ENCODE peak calls at places on chromosome 4, in five cellular contexts. T is psoas muscle, F is right atrium auricular region, I is IMR-90, C is ascending aorta. L is an unnamed sample.
A peak's percentile ranks its signal among the peaks of the same experiment; 100 is the strongest.

GRCh38 chr4:147041376-147041775 is 95.7 kb upstream of the TTC29 start:
- DNase-seq in T (no peak), F (no peak), I (no peak), C (no peak), L (no peak)

GRCh38 chr4:188127157-188127874 is 11.9 kb upstream of the TRIML1 start:
- DNase-seq in T (no peak), F (no peak), I (peak; percentile 94), C (no peak), L (no peak)

GRCh38 chr4:37763831-37764230 is 62.7 kb upstream of the PGM2 start:
- DNase-seq in T (no peak), F (no peak), I (no peak), C (no peak), L (no peak)

GRCh38 chr4:103915224-103915869 is 195.6 kb upstream of the TACR3 start:
- DNase-seq in T (no peak), F (no peak), I (no peak), C (no peak), L (no peak)

GRCh38 chr4:87949961-87950360 is 25.6 kb upstream of the SPP1 start:
- DNase-seq in T (no peak), F (no peak), I (peak; percentile 21), C (no peak), L (no peak)

GRCh38 chr4:1246111-1246881 is 2.6 kb downstream of the CTBP1 start:
- DNase-seq in T (peak; percentile 20), F (no peak), I (no peak), C (peak; percentile 61), L (peak; percentile 73)

GRCh38 chr4:127781303-127782024 is 658 bp upstream of the HSPA4L start:
- DNase-seq in T (peak; percentile 65), F (peak; percentile 66), I (peak; percentile 15), C (peak; percentile 84), L (peak; percentile 80)

GRCh38 chr4:71356924-71357663 is 18.3 kb downstream of the SLC4A4 start:
- DNase-seq in T (no peak), F (no peak), I (no peak), C (no peak), L (no peak)

GRCh38 chr4:25783943-25784342 is 78.8 kb downstream of the SEL1L3 start:
- DNase-seq in T (no peak), F (no peak), I (no peak), C (no peak), L (no peak)

GRCh38 chr4:179071120-179071519 is 1628.9 kb upstream of the AGA start:
- DNase-seq in T (no peak), F (no peak), I (no peak), C (no peak), L (no peak)

GRCh38 chr4:111639876-111640275 is 505.4 kb upstream of the FAM241A start:
- DNase-seq in T (no peak), F (no peak), I (peak; percentile 55), C (no peak), L (no peak)

GRCh38 chr4:86970447-86971354 is 35.9 kb downstream of the AFF1 start:
- DNase-seq in T (no peak), F (no peak), I (no peak), C (no peak), L (no peak)

GRCh38 chr4:65635051-65635821 is 35.1 kb downstream of the EPHA5 start:
- DNase-seq in T (no peak), F (no peak), I (no peak), C (no peak), L (no peak)

GRCh38 chr4:165974647-165975335 is 101.8 kb downstream of the TLL1 start:
- DNase-seq in T (no peak), F (no peak), I (no peak), C (no peak), L (no peak)

GRCh38 chr4:145494666-145495065 is 13.0 kb downstream of the SMAD1 start:
- DNase-seq in T (no peak), F (no peak), I (no peak), C (no peak), L (no peak)

GRCh38 chr4:125762537-125762936 is 447.8 kb downstream of the FAT4 start:
- DNase-seq in T (no peak), F (no peak), I (no peak), C (no peak), L (no peak)

GRCh38 chr4:95701500-95701899 is 138.4 kb upstream of the PDHA2 start:
- DNase-seq in T (no peak), F (no peak), I (no peak), C (no peak), L (no peak)

GRCh38 chr4:101123231-101123630 is 224.1 kb downstream of the PPP3CA start:
- DNase-seq in T (no peak), F (no peak), I (no peak), C (no peak), L (no peak)

GRCh38 chr4:37685211-37685725 is 908 bp downstream of the RELL1 start:
- DNase-seq in T (no peak), F (no peak), I (peak; percentile 82), C (no peak), L (no peak)

GRCh38 chr4:37665347-37666009 is 20.7 kb downstream of the RELL1 start:
- DNase-seq in T (no peak), F (no peak), I (no peak), C (no peak), L (no peak)

GRCh38 chr4:84856468-84856867 is 110.0 kb downstream of the WDFY3 start:
- DNase-seq in T (no peak), F (no peak), I (no peak), C (no peak), L (no peak)
- H3K27ac ChIP-seq in T (peak overlapping the region; percentile 43), F (no peak overlapping the region), I (no peak overlapping the region), C (no peak overlapping the region), L (peak overlapping the region; percentile 27)

DNA sequence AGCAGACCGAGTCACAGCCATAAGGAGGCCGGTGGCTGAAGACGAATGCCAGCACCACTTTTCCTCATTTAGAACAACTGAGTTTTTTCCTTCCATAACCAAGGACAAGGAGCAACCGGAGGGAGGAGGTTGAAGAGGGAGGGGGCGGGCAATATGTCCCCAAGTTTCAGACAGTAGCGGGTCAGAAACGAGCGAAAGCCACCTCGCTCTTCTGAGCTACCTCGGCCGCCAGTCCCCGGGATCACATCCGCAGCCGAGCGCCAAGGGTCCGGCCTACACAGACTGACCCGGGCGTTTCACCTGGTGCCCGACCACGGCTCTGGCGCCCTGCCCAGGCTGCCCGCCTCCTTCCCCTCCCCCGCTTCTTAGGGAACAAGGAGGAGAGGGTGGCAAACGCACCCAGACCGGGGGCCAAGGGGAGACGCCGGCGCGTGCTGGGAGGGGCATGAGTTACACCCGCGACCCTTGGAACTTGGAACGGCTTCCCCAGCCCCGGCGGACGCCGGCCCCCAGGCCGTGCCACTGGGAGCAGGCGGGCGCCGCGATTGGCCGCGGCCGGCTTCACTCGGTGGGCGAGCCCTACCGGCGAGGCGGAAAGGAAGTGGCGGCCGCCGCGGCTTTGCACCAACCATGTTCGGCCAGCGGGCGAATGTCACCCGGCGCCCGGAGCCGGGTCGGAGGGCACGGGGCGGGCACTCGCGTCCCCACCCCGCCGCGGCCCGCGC is 1.6 kb downstream of the IRF2 start:
- DNase-seq in T (peak; percentile 85), F (peak; percentile 73), I (peak; percentile 51), C (peak; percentile 93), L (peak; percentile 90)
- H3K4me3 ChIP-seq in T (peak overlapping the region; percentile 84), F (peak overlapping the region; percentile 94), I (peak overlapping the region; percentile 78), C (peak overlapping the region; percentile 89), L (peak overlapping the region; percentile 100)

DNA sequence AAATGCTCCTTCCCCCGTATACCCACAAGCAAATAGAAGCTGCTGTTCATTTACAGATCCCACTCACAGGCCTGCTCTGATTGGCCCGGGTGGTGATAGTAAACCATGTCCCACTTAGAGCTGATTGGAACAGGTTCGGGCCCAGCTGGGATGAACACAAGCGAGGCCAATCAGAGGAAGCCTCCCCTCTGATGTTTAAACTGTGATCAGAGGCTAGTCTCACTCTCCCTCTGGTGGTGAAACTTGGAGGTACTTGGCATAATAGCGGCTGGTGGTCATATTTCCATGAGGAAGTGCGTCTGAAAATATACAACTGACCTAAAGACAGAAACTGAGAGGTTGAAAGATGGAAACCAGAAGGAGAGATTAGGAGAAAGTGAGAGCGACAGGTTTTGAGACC is 51.5 kb upstream of the TRPC3 start:
- DNase-seq in T (no peak), F (no peak), I (no peak), C (no peak), L (no peak)
- TF ChIP-seq CTCF in T (no peak), F (peak; percentile 25), I (peak; percentile 18), C (peak; percentile 19), L (no peak)

DNA sequence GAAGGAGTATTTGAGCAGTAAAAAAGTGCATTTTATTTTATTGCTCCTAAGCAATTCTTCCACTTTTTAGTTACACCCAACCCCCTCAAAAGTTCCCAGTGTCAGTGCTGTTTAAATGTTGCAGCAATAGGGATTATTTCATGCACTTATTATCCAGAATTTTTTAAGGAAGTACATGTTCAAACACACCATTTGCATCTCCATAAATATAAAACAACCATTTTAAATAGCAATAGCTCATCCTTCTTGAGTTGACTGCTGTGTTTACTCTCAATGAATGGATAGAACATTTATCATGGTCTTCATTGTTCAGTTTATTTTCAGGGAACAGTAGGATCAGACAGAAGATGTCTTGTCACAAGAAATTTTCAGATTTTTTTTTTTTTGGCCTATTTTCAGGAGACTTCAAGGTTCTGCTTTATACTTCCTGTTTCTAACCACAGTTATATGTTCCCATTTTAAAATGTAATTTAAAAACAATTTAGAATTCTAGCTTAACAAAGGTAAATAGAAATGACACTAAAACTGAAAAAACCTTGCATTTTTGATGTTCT is 171.9 kb downstream of the TMA16 start:
- DNase-seq in T (no peak), F (no peak), I (no peak), C (no peak), L (no peak)
- H3K27ac ChIP-seq in T (no peak overlapping the region), F (no peak overlapping the region), I (no peak overlapping the region), C (no peak overlapping the region), L (no peak overlapping the region)

GRCh38 chr4:156946508-156947197 is 24.9 kb downstream of the PDGFC start:
- DNase-seq in T (no peak), F (peak; percentile 80), I (peak; percentile 99), C (peak; percentile 85), L (no peak)

GRCh38 chr4:156948738-156949137 is 22.9 kb downstream of the PDGFC start:
- DNase-seq in T (no peak), F (no peak), I (no peak), C (no peak), L (no peak)

GRCh38 chr4:156949373-156949814 is 22.2 kb downstream of the PDGFC start:
- DNase-seq in T (no peak), F (no peak), I (peak; percentile 80), C (no peak), L (no peak)

GRCh38 chr4:156950090-156950489 is 21.5 kb downstream of the PDGFC start:
- DNase-seq in T (no peak), F (no peak), I (no peak), C (no peak), L (no peak)

DNA sequence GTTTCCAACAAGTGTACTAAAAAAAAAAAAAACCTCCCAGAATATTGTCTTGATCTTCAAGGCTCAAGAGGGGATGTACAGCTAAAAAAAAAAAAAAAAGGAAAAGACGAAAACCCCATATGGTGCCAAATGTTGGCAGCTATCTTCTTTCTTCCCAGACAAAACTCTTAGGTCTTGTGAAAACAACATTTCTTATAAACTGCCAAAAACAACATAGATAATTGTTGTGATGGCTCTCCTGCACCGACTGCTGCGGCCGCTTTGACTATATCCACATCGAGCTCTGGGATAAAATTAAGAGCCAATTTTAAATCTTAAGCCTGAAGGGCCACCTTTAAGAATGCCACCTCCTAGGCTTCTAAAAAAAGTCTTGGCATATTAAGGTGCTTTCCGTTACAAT is 23.5 kb downstream of the PDGFC start:
- DNase-seq in T (no peak), F (no peak), I (no peak), C (no peak), L (no peak)
- H3K4me3 ChIP-seq in T (peak overlapping the region; percentile 20), F (no peak overlapping the region), I (no peak overlapping the region), C (no peak overlapping the region), L (peak overlapping the region; percentile 42)

GRCh38 chr4:90357117-90357710 is 230.0 kb downstream of the CCSER1 start:
- DNase-seq in T (no peak), F (no peak), I (peak; percentile 77), C (no peak), L (no peak)
- TF ChIP-seq CTCF in T (peak; percentile 18), F (peak; percentile 62), I (peak; percentile 69), C (peak; percentile 32), L (no peak)

GRCh38 chr4:102751964-102752363 is 8.8 kb downstream of the MANBA start:
- DNase-seq in T (no peak), F (no peak), I (no peak), C (no peak), L (no peak)
- H3K27ac ChIP-seq in T (no peak overlapping the region), F (no peak overlapping the region), I (no peak overlapping the region), C (no peak overlapping the region), L (no peak overlapping the region)